ENCODE peak calls at places on chromosomes 11 and 22, in six cellular contexts. B is H1, Q is SK-N-SH, V is K562, S is GM12878, G is HepG2. E is an unnamed sample.
A peak's percentile ranks its signal among the peaks of the same experiment; 100 is the strongest.

GRCh38 chr11:125583496-125583895 is 9.2 kb upstream of the STT3A start:
- DNase-seq in B (no peak), Q (no peak), V (no peak), S (no peak), G (no peak), E (no peak)

GRCh38 chr11:57444362-57445074 is 15.8 kb upstream of the RTN4RL2 start:
- DNase-seq in B (no peak), Q (no peak), V (no peak), S (no peak), G (no peak), E (no peak)

GRCh38 chr11:67572747-67573419 is 10.7 kb upstream of the GSTP1 start:
- DNase-seq in B (no peak), Q (peak; percentile 53), V (peak; percentile 32), S (no peak), G (peak; percentile 69), E (peak; percentile 49)

GRCh38 chr11:71787014-71787823 is 45.8 kb upstream of the DEFB108B start:
- DNase-seq in B (peak; percentile 98), Q (peak; percentile 88), V (peak; percentile 80), S (peak; percentile 82), G (peak; percentile 96), E (peak; percentile 99)

GRCh38 chr22:19422440-19423301 is 8.9 kb downstream of the HIRA start:
- DNase-seq in B (no peak), Q (no peak), V (no peak), S (no peak), G (no peak), E (no peak)

GRCh38 chr22:31247726-31248125 is 35.6 kb downstream of the LIMK2 start:
- DNase-seq in B (no peak), Q (peak; percentile 75), V (no peak), S (no peak), G (no peak), E (peak; percentile 23)

GRCh38 chr11:62664405-62665074 is 470 bp downstream of the C11orf98 start:
- DNase-seq in B (no peak), Q (peak; percentile 73), V (peak; percentile 12), S (no peak), G (peak; percentile 64), E (peak; percentile 53)

GRCh38 chr11:77197626-77198320 is 69.7 kb downstream of the MYO7A start:
- DNase-seq in B (no peak), Q (no peak), V (no peak), S (no peak), G (no peak), E (no peak)

GRCh38 chr11:124892750-124893454 is 4.8 kb downstream of the ROBO4 start:
- DNase-seq in B (no peak), Q (peak; percentile 6), V (no peak), S (no peak), G (no peak), E (no peak)

GRCh38 chr11:14503023-14503422 is 3.4 kb upstream of the COPB1 start:
- DNase-seq in B (no peak), Q (no peak), V (no peak), S (no peak), G (no peak), E (no peak)

GRCh38 chr11:42410251-42410956 is 901.4 kb upstream of the API5 start:
- DNase-seq in B (no peak), Q (no peak), V (no peak), S (no peak), G (no peak), E (no peak)

GRCh38 chr11:1305558-1306056 is 3.8 kb downstream of the TOLLIP start:
- DNase-seq in B (peak; percentile 36), Q (peak; percentile 12), V (no peak), S (no peak), G (no peak), E (no peak)

GRCh38 chr11:64898541-64898940 is 18.5 kb downstream of the ATG2A start:
- DNase-seq in B (no peak), Q (no peak), V (no peak), S (no peak), G (no peak), E (no peak)

GRCh38 chr11:12271826-12272366 is 105.5 kb upstream of the PARVA start:
- DNase-seq in B (no peak), Q (no peak), V (no peak), S (no peak), G (no peak), E (no peak)

GRCh38 chr11:2522636-2523255 is 77.9 kb downstream of the KCNQ1 start:
- DNase-seq in B (peak; percentile 42), Q (peak; percentile 30), V (no peak), S (no peak), G (no peak), E (no peak)

GRCh38 chr22:24115247-24116207 is 65.8 kb upstream of the SUSD2 start:
- DNase-seq in B (no peak), Q (no peak), V (no peak), S (no peak), G (no peak), E (no peak)

GRCh38 chr11:25163421-25163820 is 666.6 kb downstream of the LUZP2 start:
- DNase-seq in B (no peak), Q (no peak), V (no peak), S (no peak), G (no peak), E (no peak)

GRCh38 chr11:75350743-75351540 is 519 bp downstream of the ARRB1 start:
- DNase-seq in B (peak; percentile 63), Q (peak; percentile 67), V (peak; percentile 61), S (no peak), G (no peak), E (peak; percentile 66)

GRCh38 chr11:75350122-75350742 is 1.2 kb downstream of the ARRB1 start:
- DNase-seq in B (no peak), Q (no peak), V (no peak), S (no peak), G (no peak), E (no peak)

GRCh38 chr11:75355051-75355450 is 3.6 kb upstream of the ARRB1 start:
- DNase-seq in B (no peak), Q (no peak), V (no peak), S (no peak), G (no peak), E (no peak)

GRCh38 chr11:75351541-75352416 is at the start of gene ARRB1:
- DNase-seq in B (peak; percentile 69), Q (peak; percentile 92), V (peak; percentile 91), S (no peak), G (peak; percentile 90), E (peak; percentile 85)

DNA sequence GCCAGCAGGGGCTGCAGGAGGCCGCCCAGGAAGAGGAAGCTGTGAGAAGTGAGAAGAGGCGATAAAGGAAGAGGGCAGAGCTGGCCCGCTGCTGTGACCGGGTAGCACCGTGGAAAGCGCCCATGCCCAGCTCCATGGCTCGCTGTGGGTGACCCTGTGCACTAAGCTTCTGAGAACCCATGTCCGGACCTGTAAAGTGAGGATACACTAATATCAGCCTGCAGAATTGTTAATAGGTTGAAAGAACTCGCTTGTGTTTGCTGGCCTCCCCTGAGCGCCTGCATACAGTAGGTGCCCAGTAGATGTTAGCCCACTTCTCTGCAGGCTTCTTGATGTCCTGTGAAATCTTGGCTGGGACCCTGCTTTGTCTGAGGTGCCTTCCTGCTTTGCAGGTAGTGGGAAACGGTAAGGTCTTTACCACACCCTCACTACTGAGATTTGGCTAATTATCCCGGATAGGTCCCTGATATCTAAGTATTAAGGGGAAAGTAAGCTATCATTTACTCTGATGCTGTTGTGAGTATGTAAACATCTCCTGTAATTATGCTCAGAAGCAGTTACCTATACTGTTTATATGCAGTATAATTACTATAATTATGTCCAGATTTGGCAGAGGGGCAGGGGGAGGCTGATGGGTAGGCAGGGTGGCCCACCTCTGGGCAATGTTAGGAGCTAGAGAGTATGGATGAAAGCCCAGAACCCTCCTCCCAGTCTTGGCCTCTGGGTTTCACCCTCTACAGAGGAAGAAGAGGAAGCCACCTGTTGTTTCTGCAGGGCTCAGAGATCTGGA is 1.2 kb upstream of the ARRB1 start:
- DNase-seq in B (no peak), Q (no peak), V (no peak), S (no peak), G (no peak), E (no peak)
- TF ChIP-seq CTCF in B (no peak), Q (no peak), V (no peak), S (no peak), G (no peak), E (no peak)

GRCh38 chr11:61325649-61326414 is 7.1 kb downstream of the DDB1 start:
- DNase-seq in B (no peak), Q (no peak), V (no peak), S (no peak), G (no peak), E (no peak)
- TF ChIP-seq GABPA in B (no peak), Q (no peak), V (no peak), S (no peak), G (no peak), E (no peak)

GRCh38 chr22:30047364-30047738 is 32.9 kb upstream of the HORMAD2 start:
- DNase-seq in B (no peak), Q (no peak), V (peak; percentile 10), S (no peak), G (no peak), E (peak; percentile 34)
- TF ChIP-seq CTCF in B (no peak), Q (no peak), V (no peak), S (no peak), G (peak; percentile 31), E (peak; percentile 5)

GRCh38 chr11:88089134-88089533 is 86.1 kb downstream of the RAB38 start:
- DNase-seq in B (no peak), Q (no peak), V (no peak), S (no peak), G (no peak), E (no peak)
- TF ChIP-seq GABPA in B (no peak), Q (no peak), V (no peak), S (no peak), G (no peak), E (no peak)